ENCODE peak calls at places on chromosomes 13 and 19, in nine cellular contexts. F, K, L, W, Q, N, V, M and A are unnamed samples.

GRCh38 chr19:9054768-9055167 is 32.1 kb upstream of the OR1M1 start:
- DNase-seq in K (peak), V (no peak), L (peak), N (no peak), W (no peak), F (no peak), M (no peak), Q (no peak), A (no peak)

GRCh38 chr13:114136576-114136975 is 4.2 kb upstream of the RASA3 start:
- DNase-seq in M (no peak), N (no peak), F (no peak), L (no peak), W (peak), V (no peak), Q (no peak), K (no peak), A (no peak)

GRCh38 chr13:41652735-41653361 is 195.5 kb downstream of the RGCC start:
- DNase-seq in L (peak), F (no peak), Q (no peak), W (no peak), K (peak), M (no peak), V (peak), N (no peak), A (peak)

GRCh38 chr19:58406818-58407657 is 1.4 kb upstream of the ZNF584 start:
- DNase-seq in M (no peak), W (no peak), Q (no peak), F (no peak), L (peak), V (no peak), N (no peak), K (no peak), A (no peak)

GRCh38 chr13:111328111-111328802 is 7.8 kb downstream of the TEX29 start:
- DNase-seq in F (no peak), M (no peak), K (no peak), V (no peak), L (no peak), Q (no peak), W (no peak), N (no peak), A (no peak)

GRCh38 chr19:55312621-55313117 is 12.5 kb downstream of the TMEM150B start:
- DNase-seq in V (peak), Q (no peak), M (no peak), W (no peak), K (no peak), L (no peak), F (no peak), N (no peak), A (no peak)

GRCh38 chr19:42553292-42554045 is 25.2 kb upstream of the CEACAM1 start:
- DNase-seq in M (peak), L (no peak), N (no peak), F (no peak), K (peak), W (no peak), Q (no peak), V (no peak), A (peak)

GRCh38 chr19:7705387-7706187 is 3.7 kb upstream of the FCER2 start:
- DNase-seq in M (peak), W (peak), N (peak), F (peak), V (no peak), L (no peak), Q (no peak), K (no peak), A (peak)

GRCh38 chr19:8592231-8593009 is 15.2 kb upstream of the MYO1F start:
- DNase-seq in M (peak), V (peak), W (peak), Q (peak), N (peak), L (peak), F (peak), K (peak), A (peak)

GRCh38 chr13:32881074-32881791 is 135.0 kb upstream of the KL start:
- DNase-seq in W (no peak), M (no peak), L (no peak), Q (no peak), K (peak), V (no peak), N (no peak), F (no peak), A (no peak)

GRCh38 chr19:7743425-7743841 is 3.9 kb downstream of the CD209 start:
- DNase-seq in N (no peak), W (no peak), L (no peak), M (no peak), F (no peak), K (no peak), Q (peak), V (no peak), A (no peak)

GRCh38 chr13:29718694-29719093 is 123.2 kb upstream of the SLC7A1 start:
- DNase-seq in V (no peak), M (no peak), N (no peak), K (no peak), F (no peak), W (no peak), Q (no peak), L (no peak), A (no peak)

GRCh38 chr13:102536695-102537485 is 59.9 kb upstream of the TPP2 start:
- DNase-seq in M (no peak), Q (peak), L (no peak), N (no peak), W (no peak), K (no peak), V (no peak), F (no peak), A (no peak)

GRCh38 chr13:94674609-94675348 is 37.6 kb downstream of the SOX21 start:
- DNase-seq in K (peak), N (peak), Q (no peak), V (peak), F (no peak), L (peak), M (no peak), W (peak), A (peak)

GRCh38 chr13:73850104-73850898 is 283.9 kb downstream of the KLF12 start:
- DNase-seq in N (no peak), W (no peak), Q (no peak), V (no peak), L (no peak), F (no peak), M (no peak), K (no peak), A (no peak)

GRCh38 chr13:50171585-50172282 is 156.5 kb downstream of the KCNRG start:
- DNase-seq in V (no peak), L (no peak), M (no peak), Q (no peak), F (no peak), K (peak), N (no peak), W (no peak), A (no peak)

GRCh38 chr19:6373813-6374108 is 1.2 kb downstream of the ALKBH7 start:
- DNase-seq in L (no peak), W (no peak), K (no peak), N (no peak), F (no peak), Q (no peak), V (no peak), M (no peak), A (no peak)

GRCh38 chr19:57978586-57979289 is 4.4 kb upstream of the C19orf18 start:
- DNase-seq in K (peak), W (no peak), F (no peak), N (no peak), Q (no peak), V (no peak), M (no peak), L (no peak), A (no peak)

GRCh38 chr13:91567485-91568207 is 169.2 kb downstream of the GPC5 start:
- DNase-seq in V (no peak), Q (no peak), K (peak), N (no peak), W (no peak), F (no peak), M (no peak), L (no peak), A (no peak)

GRCh38 chr13:47256618-47257017 is 359.8 kb upstream of the HTR2A start:
- DNase-seq in F (no peak), M (no peak), W (no peak), V (no peak), N (no peak), K (peak), L (no peak), Q (no peak), A (no peak)

GRCh38 chr19:45144431-45145269 is 16.1 kb downstream of the NKPD1 start:
- DNase-seq in M (no peak), W (no peak), N (no peak), Q (no peak), V (no peak), F (no peak), L (no peak), K (no peak), A (no peak)

GRCh38 chr13:63107163-63107935 is 1691.7 kb upstream of the PCDH20 start:
- DNase-seq in K (peak), M (no peak), W (no peak), L (no peak), N (no peak), Q (no peak), F (no peak), V (no peak), A (no peak)

GRCh38 chr13:69547780-69548179 is 559.8 kb upstream of the ATXN8OS start:
- DNase-seq in N (no peak), M (no peak), L (no peak), W (no peak), K (no peak), V (no peak), Q (no peak), F (no peak), A (no peak)

GRCh38 chr19:10751109-10751972 is 33.5 kb downstream of the DNM2 start:
- DNase-seq in V (no peak), L (no peak), Q (no peak), M (peak), N (no peak), F (no peak), W (no peak), K (no peak), A (no peak)

GRCh38 chr19:27779953-27780352 is 1433.0 kb downstream of the UQCRFS1 start:
- DNase-seq in W (no peak), K (no peak), Q (no peak), M (no peak), F (no peak), L (no peak), V (no peak), N (no peak), A (no peak)

GRCh38 chr19:31170046-31170445 is 179.2 kb downstream of the TSHZ3 start:
- DNase-seq in M (no peak), K (no peak), F (no peak), Q (no peak), W (no peak), V (no peak), N (no peak), L (no peak), A (no peak)

GRCh38 chr13:37752156-37752555 is 117.4 kb downstream of the TRPC4 start:
- DNase-seq in Q (no peak), F (no peak), K (peak), L (no peak), N (no peak), M (no peak), V (no peak), W (no peak), A (no peak)

GRCh38 chr19:32691291-32691951 is at the start of gene NUDT19:
- DNase-seq in V (peak), Q (peak), N (peak), L (peak), W (peak), K (peak), M (peak), F (peak), A (peak)

GRCh38 chr19:52992109-52993004 is 21.4 kb upstream of the ERVV-1 start:
- DNase-seq in F (no peak), M (peak), V (peak), K (peak), N (peak), Q (peak), L (peak), W (peak), A (peak)

GRCh38 chr13:90806905-90807304 is 540.6 kb upstream of the MIR17HG start:
- DNase-seq in K (no peak), V (no peak), F (no peak), N (no peak), W (no peak), M (no peak), Q (no peak), L (peak), A (no peak)

GRCh38 chr19:30428281-30428680 is 56.1 kb downstream of the ZNF536 start:
- DNase-seq in W (no peak), Q (no peak), M (no peak), L (no peak), K (no peak), V (no peak), N (no peak), F (no peak), A (no peak)